ENCODE peak calls at places on chromosome 3, in nine cellular contexts. One of them, this sample, is unnamed. For H3K9me3 and H3K4me1, the result is how much of the 10 kb centered on the place peaks cover.

GRCh38 chr3:10601131-10601856 is 95.9 kb upstream of the ATP2B2 start:
- DNase-seq in A549: no peak
- DNase-seq in psoas muscle: no peak
- DNase-seq in osteoblast: peak
- DNase-seq in uterus: no peak
- DNase-seq in HepG2: no peak
- DNase-seq in ovary: no peak
- DNase-seq in Peyer's patch: no peak
- DNase-seq in heart left ventricle: no peak
- DNase-seq in this sample: no peak

GRCh38 chr3:80767599-80767998 is 993.8 kb downstream of the GBE1 start:
- DNase-seq in Peyer's patch: no peak
- DNase-seq in uterus: no peak
- DNase-seq in osteoblast: no peak
- DNase-seq in psoas muscle: no peak
- DNase-seq in ovary: no peak
- DNase-seq in HepG2: no peak
- DNase-seq in heart left ventricle: no peak
- DNase-seq in A549: no peak
- DNase-seq in this sample: no peak

GRCh38 chr3:109442531-109442930 is 105.2 kb upstream of the DPPA4 start:
- DNase-seq in ovary: no peak
- DNase-seq in psoas muscle: no peak
- DNase-seq in uterus: no peak
- DNase-seq in HepG2: no peak
- DNase-seq in A549: no peak
- DNase-seq in osteoblast: no peak
- DNase-seq in heart left ventricle: no peak
- DNase-seq in Peyer's patch: no peak
- DNase-seq in this sample: no peak

GRCh38 chr3:32154180-32154579 is 47.8 kb downstream of the GPD1L start:
- DNase-seq in psoas muscle: no peak
- DNase-seq in HepG2: peak
- DNase-seq in heart left ventricle: no peak
- DNase-seq in osteoblast: peak
- DNase-seq in Peyer's patch: no peak
- DNase-seq in uterus: no peak
- DNase-seq in ovary: no peak
- DNase-seq in A549: no peak
- DNase-seq in this sample: no peak

GRCh38 chr3:12752111-12752510 is 6.9 kb downstream of the TMEM40 start:
- DNase-seq in HepG2: no peak
- DNase-seq in Peyer's patch: no peak
- DNase-seq in uterus: no peak
- DNase-seq in osteoblast: no peak
- DNase-seq in psoas muscle: no peak
- DNase-seq in A549: no peak
- DNase-seq in ovary: no peak
- DNase-seq in heart left ventricle: no peak
- DNase-seq in this sample: no peak

GRCh38 chr3:150545419-150546225 is 674 bp downstream of the SERP1 start:
- DNase-seq in A549: no peak
- DNase-seq in uterus: peak
- DNase-seq in Peyer's patch: peak
- DNase-seq in psoas muscle: no peak
- DNase-seq in HepG2: peak
- DNase-seq in ovary: no peak
- DNase-seq in osteoblast: peak
- DNase-seq in heart left ventricle: peak
- DNase-seq in this sample: no peak

GRCh38 chr3:15610083-15610482 is 8.5 kb downstream of the BTD start:
- DNase-seq in HepG2: peak
- DNase-seq in psoas muscle: peak
- DNase-seq in A549: peak
- DNase-seq in uterus: peak
- DNase-seq in osteoblast: no peak
- DNase-seq in ovary: peak
- DNase-seq in heart left ventricle: no peak
- DNase-seq in Peyer's patch: no peak
- DNase-seq in this sample: no peak

GRCh38 chr3:48595075-48595525 is at the start of gene COL7A1:
- DNase-seq in ovary: peak
- DNase-seq in osteoblast: peak
- DNase-seq in uterus: no peak
- DNase-seq in HepG2: no peak
- DNase-seq in psoas muscle: no peak
- DNase-seq in A549: no peak
- DNase-seq in heart left ventricle: peak
- DNase-seq in Peyer's patch: no peak
- DNase-seq in this sample: no peak

GRCh38 chr3:63642488-63642887 is 10.0 kb upstream of the SNTN start:
- DNase-seq in ovary: no peak
- DNase-seq in Peyer's patch: no peak
- DNase-seq in osteoblast: no peak
- DNase-seq in A549: no peak
- DNase-seq in HepG2: no peak
- DNase-seq in psoas muscle: no peak
- DNase-seq in uterus: no peak
- DNase-seq in heart left ventricle: no peak
- DNase-seq in this sample: no peak

GRCh38 chr3:189962466-189962865 is 158.2 kb downstream of the P3H2 start:
- DNase-seq in heart left ventricle: no peak
- DNase-seq in psoas muscle: no peak
- DNase-seq in uterus: no peak
- DNase-seq in HepG2: no peak
- DNase-seq in ovary: no peak
- DNase-seq in Peyer's patch: no peak
- DNase-seq in A549: no peak
- DNase-seq in osteoblast: no peak
- DNase-seq in this sample: no peak

GRCh38 chr3:4351164-4351855 is 48.1 kb downstream of the SETMAR start:
- DNase-seq in HepG2: no peak
- DNase-seq in A549: no peak
- DNase-seq in heart left ventricle: no peak
- DNase-seq in osteoblast: peak
- DNase-seq in Peyer's patch: no peak
- DNase-seq in ovary: no peak
- DNase-seq in uterus: no peak
- DNase-seq in psoas muscle: no peak
- DNase-seq in this sample: no peak

GRCh38 chr3:13634615-13635014 is 85.7 kb downstream of the FBLN2 start:
- DNase-seq in A549: no peak
- DNase-seq in heart left ventricle: no peak
- DNase-seq in ovary: no peak
- DNase-seq in osteoblast: peak
- DNase-seq in Peyer's patch: no peak
- DNase-seq in HepG2: no peak
- DNase-seq in uterus: no peak
- DNase-seq in psoas muscle: no peak
- DNase-seq in this sample: no peak

GRCh38 chr3:31645233-31645632 is 112.5 kb downstream of the STT3B start:
- DNase-seq in Peyer's patch: no peak
- DNase-seq in ovary: no peak
- DNase-seq in HepG2: no peak
- DNase-seq in A549: no peak
- DNase-seq in heart left ventricle: no peak
- DNase-seq in osteoblast: no peak
- DNase-seq in uterus: no peak
- DNase-seq in psoas muscle: peak
- DNase-seq in this sample: no peak

GRCh38 chr3:113241292-113242033 is 30.1 kb downstream of the BOC start:
- DNase-seq in psoas muscle: no peak
- DNase-seq in uterus: peak
- DNase-seq in Peyer's patch: no peak
- DNase-seq in ovary: no peak
- DNase-seq in osteoblast: no peak
- DNase-seq in A549: no peak
- DNase-seq in HepG2: no peak
- DNase-seq in heart left ventricle: no peak
- DNase-seq in this sample: peak

GRCh38 chr3:20680990-20681628 is 495.1 kb upstream of the SGO1 start:
- DNase-seq in ovary: no peak
- DNase-seq in A549: no peak
- DNase-seq in HepG2: no peak
- DNase-seq in heart left ventricle: no peak
- DNase-seq in osteoblast: no peak
- DNase-seq in psoas muscle: no peak
- DNase-seq in Peyer's patch: no peak
- DNase-seq in uterus: no peak
- DNase-seq in this sample: no peak

GRCh38 chr3:133295199-133295901 is 104.5 kb upstream of the BFSP2 start:
- DNase-seq in ovary: no peak
- DNase-seq in HepG2: no peak
- DNase-seq in osteoblast: no peak
- DNase-seq in uterus: no peak
- DNase-seq in Peyer's patch: no peak
- DNase-seq in psoas muscle: no peak
- DNase-seq in heart left ventricle: no peak
- DNase-seq in A549: no peak
- DNase-seq in this sample: no peak

GRCh38 chr3:117526485-117527079 is 817.0 kb downstream of the TUSC7 start:
- DNase-seq in HepG2: peak
- DNase-seq in A549: no peak
- DNase-seq in osteoblast: peak
- DNase-seq in ovary: peak
- DNase-seq in psoas muscle: no peak
- DNase-seq in uterus: no peak
- DNase-seq in heart left ventricle: no peak
- DNase-seq in Peyer's patch: no peak
- DNase-seq in this sample: no peak

GRCh38 chr3:108471346-108471935 is 39.0 kb downstream of the MYH15 start:
- DNase-seq in A549: no peak
- DNase-seq in psoas muscle: no peak
- DNase-seq in uterus: no peak
- DNase-seq in Peyer's patch: no peak
- DNase-seq in osteoblast: no peak
- DNase-seq in HepG2: no peak
- DNase-seq in ovary: no peak
- DNase-seq in heart left ventricle: no peak
- DNase-seq in this sample: no peak

GRCh38 chr3:44495636-44496415 is 18.4 kb upstream of the ZNF445 start:
- DNase-seq in osteoblast: no peak
- DNase-seq in Peyer's patch: no peak
- DNase-seq in ovary: no peak
- DNase-seq in HepG2: no peak
- DNase-seq in uterus: no peak
- DNase-seq in heart left ventricle: no peak
- DNase-seq in A549: no peak
- DNase-seq in psoas muscle: no peak
- DNase-seq in this sample: no peak
- H3K9me3 ChIP-seq in osteoblast: under half
- H3K9me3 ChIP-seq in Peyer's patch: under half
- H3K9me3 ChIP-seq in ovary: under half
- H3K9me3 ChIP-seq in HepG2: under half
- H3K9me3 ChIP-seq in uterus: half or more
- H3K9me3 ChIP-seq in heart left ventricle: half or more
- H3K9me3 ChIP-seq in A549: half or more
- H3K9me3 ChIP-seq in psoas muscle: under half
- H3K9me3 ChIP-seq in this sample: under half

DNA sequence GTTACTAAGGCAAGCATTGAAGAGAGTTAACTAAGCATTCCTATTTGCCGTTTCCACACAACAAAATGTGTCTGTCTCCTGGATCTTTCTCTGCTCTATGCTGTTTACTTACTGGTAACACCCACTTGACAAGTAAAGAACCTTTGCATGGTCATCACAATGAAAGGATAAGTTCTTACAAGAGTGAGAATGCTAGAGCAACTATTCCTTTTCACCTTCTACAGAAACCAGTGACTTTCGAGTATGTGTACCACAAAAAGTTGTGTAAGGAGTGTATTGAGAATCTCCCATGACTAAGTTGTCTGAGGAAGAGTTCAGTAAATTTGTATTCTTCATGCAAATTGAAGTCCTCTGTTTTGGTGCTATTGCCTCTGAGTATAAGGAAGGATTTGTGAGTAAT is 10.8 kb downstream of the TIPARP start:
- DNase-seq in A549: no peak
- DNase-seq in Peyer's patch: no peak
- DNase-seq in psoas muscle: no peak
- DNase-seq in ovary: no peak
- DNase-seq in osteoblast: no peak
- DNase-seq in heart left ventricle: no peak
- DNase-seq in HepG2: no peak
- DNase-seq in uterus: no peak
- DNase-seq in this sample: no peak
- H3K4me1 ChIP-seq in A549: half or more
- H3K4me1 ChIP-seq in Peyer's patch: under half
- H3K4me1 ChIP-seq in psoas muscle: half or more
- H3K4me1 ChIP-seq in ovary: under half
- H3K4me1 ChIP-seq in osteoblast: half or more
- H3K4me1 ChIP-seq in heart left ventricle: half or more
- H3K4me1 ChIP-seq in HepG2: half or more
- H3K4me1 ChIP-seq in uterus: under half
- H3K4me1 ChIP-seq in this sample: under half

DNA sequence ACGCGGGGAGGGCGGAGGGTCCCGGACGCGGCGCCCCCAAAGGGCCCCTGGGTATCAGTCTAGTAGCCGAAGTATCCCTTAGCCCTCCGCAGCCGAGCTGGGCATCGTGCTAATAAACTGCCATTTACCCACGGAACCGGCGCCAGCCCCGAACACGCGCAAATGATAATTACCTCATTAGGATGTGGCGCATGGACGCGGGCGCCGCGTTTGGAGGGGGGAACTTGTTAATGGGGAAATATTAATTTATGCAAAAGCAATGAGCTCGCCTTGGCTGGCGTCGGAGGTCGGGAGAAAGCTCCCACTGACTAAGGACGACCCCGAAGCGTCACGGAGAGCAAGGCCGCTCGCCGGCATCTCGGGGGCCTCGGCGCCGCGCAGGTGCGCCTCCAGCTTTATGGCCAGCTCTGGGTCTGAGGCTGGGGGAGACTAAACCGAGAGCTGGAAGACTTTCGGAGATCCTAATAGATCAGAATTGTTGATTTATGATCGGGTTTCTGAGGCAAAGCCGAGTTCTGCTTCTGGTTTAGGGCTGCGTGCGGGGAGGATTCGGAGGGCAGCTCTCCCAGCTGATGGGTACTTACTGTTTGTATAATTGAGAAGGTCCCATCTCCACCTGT is 474 bp upstream of the FEZF2 start:
- DNase-seq in uterus: no peak
- DNase-seq in heart left ventricle: no peak
- DNase-seq in Peyer's patch: no peak
- DNase-seq in ovary: no peak
- DNase-seq in A549: no peak
- DNase-seq in osteoblast: no peak
- DNase-seq in HepG2: no peak
- DNase-seq in psoas muscle: no peak
- DNase-seq in this sample: no peak
- H3K9me3 ChIP-seq in uterus: under half
- H3K9me3 ChIP-seq in heart left ventricle: under half
- H3K9me3 ChIP-seq in Peyer's patch: under half
- H3K9me3 ChIP-seq in ovary: under half
- H3K9me3 ChIP-seq in A549: under half
- H3K9me3 ChIP-seq in osteoblast: under half
- H3K9me3 ChIP-seq in HepG2: under half
- H3K9me3 ChIP-seq in psoas muscle: under half
- H3K9me3 ChIP-seq in this sample: under half

DNA sequence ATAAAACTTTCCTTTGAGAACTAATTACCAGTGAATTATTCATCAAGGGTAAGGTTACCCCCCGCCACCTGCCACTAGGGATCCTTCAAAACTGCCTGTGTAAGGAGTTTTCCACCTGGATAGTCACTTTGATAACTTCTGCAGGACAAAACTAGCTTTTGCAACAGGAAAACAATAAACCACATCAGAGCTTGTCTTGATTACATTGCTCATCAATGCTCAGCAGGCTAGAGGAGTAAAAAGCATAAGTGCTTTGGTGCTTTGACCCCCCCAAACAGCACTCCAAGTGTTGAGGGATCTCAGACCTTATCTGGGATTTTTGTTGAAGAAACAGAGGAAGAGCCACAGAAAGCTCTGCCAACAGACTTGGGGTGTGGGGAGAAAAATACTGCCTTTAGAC is 10.8 kb upstream of the PHLDB2 start:
- DNase-seq in psoas muscle: no peak
- DNase-seq in A549: no peak
- DNase-seq in HepG2: no peak
- DNase-seq in ovary: no peak
- DNase-seq in uterus: no peak
- DNase-seq in Peyer's patch: no peak
- DNase-seq in osteoblast: no peak
- DNase-seq in heart left ventricle: no peak
- DNase-seq in this sample: no peak
- H3K4me1 ChIP-seq in psoas muscle: under half
- H3K4me1 ChIP-seq in A549: half or more
- H3K4me1 ChIP-seq in HepG2: under half
- H3K4me1 ChIP-seq in ovary: under half
- H3K4me1 ChIP-seq in uterus: under half
- H3K4me1 ChIP-seq in Peyer's patch: under half
- H3K4me1 ChIP-seq in osteoblast: under half
- H3K4me1 ChIP-seq in heart left ventricle: under half
- H3K4me1 ChIP-seq in this sample: under half

This sample was measured in iPS DF 6.9.